ENCODE peak calls at places on chromosomes 2 and 18, in five cellular contexts. R, I, K, N and L are unnamed samples.

GRCh38 chr2:201971516-201972228 is 62.0 kb upstream of the FZD7 start:
- DNase-seq in K (peak), R (no peak), I (no peak), N (no peak), L (no peak)

GRCh38 chr2:105617631-105618350 is 126.9 kb upstream of the NCK2 start:
- DNase-seq in N (no peak), I (no peak), R (peak), K (peak), L (no peak)

GRCh38 chr2:16262516-16263178 is 322.3 kb downstream of the MYCN start:
- DNase-seq in K (no peak), R (no peak), N (no peak), I (no peak), L (no peak)

GRCh38 chr2:1010373-1011017 is 59.8 kb downstream of the SNTG2 start:
- DNase-seq in R (no peak), N (no peak), K (peak), I (peak), L (no peak)

GRCh38 chr2:217396165-217396564 is 536.3 kb upstream of the TNP1 start:
- DNase-seq in I (no peak), N (no peak), R (no peak), K (peak), L (no peak)

GRCh38 chr18:46155652-46156051 is 51.5 kb downstream of the HAUS1 start:
- DNase-seq in R (peak), I (no peak), K (peak), N (no peak), L (peak)

GRCh38 chr2:215423234-215423633 is 12.6 kb downstream of the FN1 start:
- DNase-seq in R (no peak), K (no peak), N (no peak), I (no peak), L (no peak)

GRCh38 chr2:54609647-54610046 is 113.8 kb upstream of the EML6 start:
- DNase-seq in N (no peak), R (no peak), I (no peak), K (no peak), L (no peak)

GRCh38 chr2:191171708-191172355 is 21.0 kb upstream of the STAT4 start:
- DNase-seq in R (peak), K (peak), N (no peak), I (no peak), L (no peak)

GRCh38 chr2:230130668-230131364 is 62.1 kb upstream of the SLC16A14 start:
- DNase-seq in I (no peak), K (peak), N (no peak), R (peak), L (no peak)

GRCh38 chr2:31189141-31189540 is 28.2 kb downstream of the CAPN14 start:
- DNase-seq in R (no peak), I (no peak), K (no peak), N (no peak), L (no peak)

GRCh38 chr2:234761910-234762309 is 189.9 kb upstream of the SH3BP4 start:
- DNase-seq in K (no peak), I (no peak), N (no peak), R (no peak), L (no peak)

GRCh38 chr18:44895176-44895798 is 214.6 kb downstream of the SETBP1 start:
- DNase-seq in I (no peak), K (peak), R (peak), N (peak), L (no peak)

GRCh38 chr18:26646897-26647296 is 98.5 kb upstream of the KCTD1 start:
- DNase-seq in K (no peak), R (peak), N (no peak), I (no peak), L (no peak)

GRCh38 chr2:140440815-140441214 is 1660.6 kb upstream of the NXPH2 start:
- DNase-seq in I (no peak), N (no peak), K (no peak), R (no peak), L (no peak)